ENCODE peak calls at places on chromosomes 7 and 10, in four cellular contexts. L, N, W and V are unnamed samples.

GRCh38 chr7:89104748-89105685 is 309.5 kb upstream of the TEX47 start:
- DNase-seq in L (peak; percentile 1), N (no peak), W (no peak), V (no peak)

GRCh38 chr10:7297094-7297493 is 113.7 kb downstream of the SFMBT2 start:
- DNase-seq in L (no peak), N (no peak), W (no peak), V (no peak)

GRCh38 chr10:68406111-68406814 is 814 bp downstream of the RUFY2 start:
- DNase-seq in L (peak; percentile 72), N (no peak), W (no peak), V (peak; percentile 75)

GRCh38 chr10:122181901-122182799 is 88.9 kb upstream of the BTBD16 start:
- DNase-seq in L (no peak), N (no peak), W (no peak), V (no peak)

GRCh38 chr7:108455833-108456677 is at the start of gene NRCAM:
- DNase-seq in L (peak; percentile 34), N (peak; percentile 3), W (no peak), V (peak; percentile 84)

GRCh38 chr7:87435546-87435945 is 39.9 kb downstream of the ABCB4 start:
- DNase-seq in L (peak; percentile 51), N (no peak), W (no peak), V (no peak)

GRCh38 chr10:114704720-114705119 is 46.6 kb upstream of the ABLIM1 start:
- DNase-seq in L (no peak), N (no peak), W (no peak), V (no peak)

GRCh38 chr7:33503014-33503413 is 373.6 kb downstream of the BBS9 start:
- DNase-seq in L (no peak), N (no peak), W (no peak), V (no peak)

GRCh38 chr7:95509199-95509598 is 23.5 kb downstream of the ASB4 start:
- DNase-seq in L (peak; percentile 92), N (no peak), W (no peak), V (peak; percentile 68)

GRCh38 chr7:134726581-134726980 is 52.9 kb upstream of the CALD1 start:
- DNase-seq in L (no peak), N (no peak), W (no peak), V (no peak)